ENCODE peak calls at places on chromosomes 6 and 20, in seven cellular contexts. V is HEK293T; L is EL; G is stomach; E is Right ventricle myocardium superior; X is left lobe of liver; F is activated CD4-positive, CD25-positive, alpha-beta regulatory T cell treated with anti-CD3 and anti-CD28 coated beads, Interleukin-2, amount 50 U/mL, for 16 hours. J is an unnamed sample.
A peak's percentile ranks its signal among the peaks of the same experiment; 100 is the strongest.

GRCh38 chr20:31719644-31720485 is 2.8 kb downstream of the BCL2L1 start:
- DNase-seq in V (no peak), L (peak; percentile 82), G (peak; percentile 53), E (no peak), X (peak; percentile 58), F (no peak), J (no peak)

GRCh38 chr20:49583343-49583668 is 15.4 kb upstream of the PTGIS start:
- DNase-seq in V (no peak), L (no peak), G (no peak), E (no peak), X (no peak), F (no peak), J (no peak)

GRCh38 chr6:31969712-31970603 is 2.0 kb downstream of the DXO start:
- DNase-seq in V (no peak), L (peak; percentile 49), G (no peak), E (no peak), X (no peak), F (no peak), J (no peak)

GRCh38 chr20:10708342-10709185 is 34.8 kb upstream of the JAG1 start:
- DNase-seq in V (no peak), L (peak; percentile 80), G (no peak), E (no peak), X (no peak), F (no peak), J (no peak)

GRCh38 chr20:14984305-14984704 is 646.9 kb upstream of the FLRT3 start:
- DNase-seq in V (no peak), L (no peak), G (no peak), E (no peak), X (no peak), F (no peak), J (no peak)

GRCh38 chr6:110809792-110810191 is 5.5 kb downstream of the CDK19 start:
- DNase-seq in V (no peak), L (no peak), G (no peak), E (no peak), X (no peak), F (no peak), J (no peak)

GRCh38 chr20:34088305-34088870 is 23.7 kb downstream of the EIF2S2 start:
- DNase-seq in V (no peak), L (no peak), G (no peak), E (no peak), X (no peak), F (no peak), J (no peak)

GRCh38 chr6:12806811-12807210 is 90.2 kb downstream of the PHACTR1 start:
- DNase-seq in V (no peak), L (no peak), G (no peak), E (no peak), X (no peak), F (no peak), J (no peak)

GRCh38 chr6:30818426-30818841 is 65.9 kb upstream of the DDR1 start:
- DNase-seq in V (no peak), L (peak; percentile 83), G (no peak), E (no peak), X (no peak), F (no peak), J (peak; percentile 73)

GRCh38 chr20:34621383-34622367 is 55.2 kb downstream of the PIGU start:
- DNase-seq in V (no peak), L (peak; percentile 43), G (no peak), E (no peak), X (no peak), F (no peak), J (no peak)

GRCh38 chr6:56757585-56757984 is 114.9 kb upstream of the DST start:
- DNase-seq in V (peak; percentile 26), L (peak; percentile 63), G (peak; percentile 69), E (no peak), X (no peak), F (no peak), J (no peak)

J was measured in HTR-8/SVneo.